ENCODE peak calls at places on chromosomes 6 and 20, in four cellular contexts. W is right atrium auricular region, C is cardiac muscle cell, P is GM23248. Q is an unnamed sample. For H3K9me3, the result is how much of the 10 kb centered on the place peaks cover.

GRCh38 chr6:26363882-26364825 is 844 bp upstream of the BTN3A2 start:
- DNase-seq in W (no peak), C (peak), P (peak), Q (no peak)

GRCh38 chr6:56484669-56485068 is 158.0 kb downstream of the DST start:
- DNase-seq in W (no peak), C (peak), P (peak), Q (no peak)

GRCh38 chr20:9051508-9051907 is 17.4 kb upstream of the PLCB4 start:
- DNase-seq in W (no peak), C (peak), P (peak), Q (peak)

GRCh38 chr6:158413028-158413427 is 100.8 kb downstream of the TULP4 start:
- DNase-seq in W (no peak), C (no peak), P (no peak), Q (no peak)

GRCh38 chr20:20465259-20465658 is 97.4 kb downstream of the INSM1 start:
- DNase-seq in W (no peak), C (peak), P (peak), Q (no peak)

GRCh38 chr6:129672883-129673631 is 36.9 kb downstream of the ARHGAP18 start:
- DNase-seq in W (no peak), C (peak), P (peak), Q (no peak)

GRCh38 chr6:11802886-11803595 is 24.4 kb upstream of the ADTRP start:
- DNase-seq in W (no peak), C (no peak), P (no peak), Q (no peak)

GRCh38 chr6:163707385-163708355 is 293.2 kb downstream of the QKI start:
- DNase-seq in W (no peak), C (no peak), P (no peak), Q (no peak)

GRCh38 chr6:21914121-21914973 is 320.8 kb downstream of the SOX4 start:
- DNase-seq in W (peak), C (peak), P (no peak), Q (no peak)

GRCh38 chr6:26216886-26217713 is 129.9 kb downstream of the HFE start:
- DNase-seq in W (peak), C (peak), P (peak), Q (peak)

GRCh38 chr6:5665173-5665572 is 341.6 kb downstream of the NRN1 start:
- DNase-seq in W (no peak), C (no peak), P (no peak), Q (no peak)

GRCh38 chr6:115891111-115891669 is 169.5 kb downstream of the FRK start:
- DNase-seq in W (no peak), C (peak), P (peak), Q (no peak)

GRCh38 chr6:47481806-47482205 is 4.2 kb downstream of the CD2AP start:
- DNase-seq in W (no peak), C (no peak), P (no peak), Q (no peak)

GRCh38 chr20:62900692-62901584 is 25.4 kb downstream of the DIDO1 start:
- DNase-seq in W (no peak), C (no peak), P (peak), Q (peak)

DNA sequence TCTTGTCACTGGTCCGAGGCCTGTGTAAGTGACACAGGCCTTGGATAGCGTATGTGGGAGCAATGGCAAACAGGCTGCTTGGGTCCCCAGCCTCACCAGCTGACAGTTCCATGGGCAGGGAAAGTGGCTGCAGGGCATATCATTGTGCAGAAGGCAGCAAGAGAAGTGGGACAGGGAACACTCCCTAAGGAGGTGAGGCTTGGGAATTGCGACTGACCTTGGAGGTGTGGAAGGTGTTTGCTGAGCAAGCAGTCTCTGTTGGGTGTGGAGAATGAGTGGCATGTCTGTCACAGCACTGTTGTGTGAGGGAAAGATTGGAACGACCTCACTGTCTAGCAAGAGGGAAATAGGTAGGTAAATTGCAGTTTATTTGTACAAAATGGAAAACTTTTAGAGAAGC is 16.8 kb downstream of the POFUT1 start:
- DNase-seq in W (no peak), C (no peak), P (no peak), Q (no peak)
- H3K27ac ChIP-seq in W (no peak), C (no peak), P (no peak), Q (no peak)

DNA sequence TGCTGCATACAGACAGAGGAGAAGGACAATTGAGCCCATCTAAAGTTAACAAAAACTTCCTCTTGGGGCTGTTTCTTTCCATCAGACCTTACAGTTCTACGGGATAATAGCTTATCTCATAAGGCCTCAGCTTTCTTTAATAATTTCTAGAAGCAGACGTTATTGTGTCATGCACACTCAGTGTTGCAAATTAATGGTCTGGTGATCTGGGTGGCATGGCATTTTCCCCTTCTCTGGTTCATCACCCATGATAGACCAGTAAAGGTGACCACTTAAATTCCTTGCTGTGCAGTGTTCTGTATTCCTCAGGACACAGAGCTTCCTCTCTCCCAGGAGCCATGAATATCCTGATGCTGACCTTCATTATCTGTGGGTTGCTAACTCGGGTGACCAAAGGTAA is at the start of gene DEFB125:
- DNase-seq in W (no peak), C (no peak), P (no peak), Q (no peak)
- H3K9me3 ChIP-seq in W (under half), C (under half), P (under half), Q (under half)

DNA sequence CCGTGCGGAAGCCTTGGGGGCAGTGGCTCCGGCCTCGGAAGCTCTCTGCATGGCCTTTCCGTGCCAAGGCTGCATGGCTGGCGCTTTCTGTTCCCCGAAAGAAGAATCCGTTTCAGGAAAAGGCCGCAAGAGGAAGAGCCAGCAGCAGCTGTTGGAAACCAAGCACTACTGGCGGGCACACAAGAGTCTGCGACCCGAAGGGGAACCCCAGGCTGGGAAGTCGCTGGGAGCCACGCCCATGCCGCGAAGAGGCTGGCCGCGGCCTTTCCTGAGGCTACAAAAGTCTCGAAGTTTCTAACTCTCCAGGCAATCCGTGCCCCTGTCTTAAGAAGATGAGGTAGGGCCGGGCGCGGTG is at the start of gene CGAS:
- DNase-seq in W (peak), C (peak), P (peak), Q (peak)
- H3K27ac ChIP-seq in W (peak), C (no peak), P (peak), Q (peak)

DNA sequence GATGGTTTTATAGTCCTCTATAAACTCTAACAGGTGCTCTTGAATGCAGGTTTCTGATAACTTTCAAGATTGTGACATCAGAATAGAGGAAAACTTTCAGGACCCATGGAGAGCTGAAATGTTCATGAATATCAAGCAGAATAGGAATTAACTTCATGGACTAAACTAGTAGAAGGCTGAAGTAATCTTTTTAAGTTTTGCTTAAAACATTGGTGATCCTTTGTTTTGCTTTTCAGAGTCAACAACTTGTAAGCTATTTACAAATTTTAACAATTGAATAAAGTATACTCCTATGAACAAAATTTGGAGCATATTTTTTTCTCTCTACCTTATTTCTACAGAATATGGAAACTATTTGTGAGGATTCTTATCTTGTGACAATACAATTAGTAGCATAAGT is 25.2 kb upstream of the GOPC start:
- DNase-seq in W (no peak), C (no peak), P (no peak), Q (no peak)
- H3K9me3 ChIP-seq in W (under half), C (under half), P (under half), Q (under half)

DNA sequence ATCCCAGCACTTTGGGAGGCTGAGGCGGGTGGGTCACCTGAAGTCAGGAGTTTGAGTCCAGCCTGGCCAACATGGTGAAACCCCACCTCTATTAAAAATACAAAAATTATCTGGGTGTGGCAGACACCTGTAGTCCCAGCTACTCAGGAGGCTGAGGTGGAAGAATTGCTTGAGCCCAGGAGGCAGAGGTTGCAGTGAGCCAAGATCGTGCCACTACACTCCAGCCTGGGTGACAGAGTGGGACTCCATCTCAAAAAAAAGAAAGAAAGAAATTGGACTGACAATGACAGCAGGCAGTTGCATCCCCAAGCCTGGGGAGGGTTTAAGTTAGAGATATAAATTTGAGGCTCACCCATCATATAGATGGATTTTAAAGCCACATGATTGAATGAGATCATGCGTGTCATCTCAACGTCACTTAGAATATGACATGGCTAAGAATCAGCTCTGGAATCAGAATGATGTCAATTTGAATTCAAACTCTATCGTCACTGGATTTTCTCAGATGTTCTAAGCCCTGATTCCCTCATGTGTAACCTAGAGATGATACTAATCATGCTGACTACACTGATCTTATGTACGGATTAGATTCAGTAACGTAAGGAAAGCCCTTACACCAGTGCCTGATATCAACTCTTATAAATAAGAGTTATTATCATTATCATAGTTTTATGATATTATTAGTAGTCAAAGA is 534.0 kb upstream of the JARID2 start:
- DNase-seq in W (no peak), C (no peak), P (no peak), Q (no peak)
- H3K27ac ChIP-seq in W (no peak), C (no peak), P (peak), Q (peak)

DNA sequence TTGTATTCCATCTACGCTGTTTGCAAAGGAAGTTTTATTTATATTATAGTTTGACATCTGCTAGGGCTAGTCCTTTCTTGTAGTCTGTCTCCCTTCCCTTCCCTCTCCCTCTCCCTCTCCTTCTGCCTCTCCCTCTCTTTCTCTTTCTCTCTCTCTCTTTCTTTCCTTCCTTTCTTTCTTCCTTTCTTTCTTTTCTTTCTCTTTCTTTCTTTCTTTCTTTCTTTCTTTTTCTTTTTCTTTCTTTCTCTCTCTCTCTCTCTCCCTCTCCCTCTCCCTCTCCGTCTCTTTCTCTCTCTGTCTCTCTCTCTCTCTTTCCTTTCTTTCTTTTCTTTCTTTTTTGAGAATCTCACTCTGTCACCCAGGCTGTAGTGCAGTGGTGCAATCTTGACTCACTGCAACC is 137.8 kb downstream of the CDKAL1 start:
- DNase-seq in W (no peak), C (no peak), P (no peak), Q (no peak)
- H3K9me3 ChIP-seq in W (under half), C (under half), P (under half), Q (under half)

DNA sequence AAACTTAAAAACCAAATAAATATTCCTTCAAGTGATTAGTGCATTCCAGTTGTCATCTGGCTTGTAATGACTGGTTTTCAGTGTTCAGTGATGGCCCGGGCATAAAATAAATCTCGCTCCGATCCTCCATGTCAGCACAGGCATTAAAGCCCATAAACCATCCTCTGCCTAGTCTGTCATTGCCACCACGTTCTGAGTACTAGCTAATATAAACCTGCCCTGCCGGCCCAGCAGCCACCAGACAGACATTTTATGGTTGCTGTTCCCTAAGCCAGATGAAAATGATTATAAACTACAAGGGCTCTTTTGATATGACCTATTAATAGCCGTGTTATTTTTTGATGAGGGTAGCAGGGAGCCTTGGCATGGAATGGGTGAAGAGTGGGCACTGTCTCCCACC is 232.3 kb upstream of the GMDS start:
- DNase-seq in W (no peak), C (no peak), P (no peak), Q (no peak)
- H3K27ac ChIP-seq in W (peak), C (no peak), P (no peak), Q (no peak)

GRCh38 chr20:61595216-61595615 is 343.2 kb downstream of the CDH4 start:
- DNase-seq in W (no peak), C (no peak), P (no peak), Q (no peak)

GRCh38 chr20:61590236-61590635 is 338.2 kb downstream of the CDH4 start:
- DNase-seq in W (no peak), C (no peak), P (no peak), Q (no peak)

GRCh38 chr20:61597996-61598395 is 345.9 kb downstream of the CDH4 start:
- DNase-seq in W (no peak), C (no peak), P (no peak), Q (no peak)

GRCh38 chr20:61598586-61598985 is 346.5 kb downstream of the CDH4 start:
- DNase-seq in W (no peak), C (no peak), P (no peak), Q (no peak)

DNA sequence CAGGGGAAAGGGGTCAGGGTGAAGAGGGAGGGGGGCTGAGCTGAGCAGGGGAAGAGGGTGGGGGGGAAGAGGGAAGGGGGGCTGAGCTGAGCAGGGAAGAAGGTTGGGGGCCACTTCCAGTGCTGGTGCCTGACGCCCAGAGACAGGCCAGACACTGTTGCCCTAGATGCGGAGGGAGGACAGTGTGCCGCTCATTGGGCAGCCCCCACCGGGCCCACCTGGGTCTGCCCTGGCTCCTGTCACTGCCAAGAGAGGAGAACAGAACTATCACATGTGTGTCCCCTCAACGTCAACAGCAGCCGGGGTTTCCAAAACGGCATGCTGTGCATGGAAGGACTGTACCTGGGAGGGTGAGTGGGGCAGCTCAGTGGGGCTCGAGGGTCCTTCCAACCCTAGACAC is 342.1 kb downstream of the CDH4 start:
- DNase-seq in W (no peak), C (no peak), P (no peak), Q (no peak)
- H3K9me3 ChIP-seq in W (under half), C (under half), P (under half), Q (under half)